ENCODE peak calls at places on chromosomes 13 and 19, in five cellular contexts. X is dorsolateral prefrontal cortex; K is heart right ventricle; O is colonic mucosa; M is CD8-positive, alpha-beta memory T cell. I is an unnamed sample.

GRCh38 chr13:112820318-112820717 is 130.5 kb downstream of the ATP11A start:
- DNase-seq in M (no peak), K (no peak), X (no peak), O (no peak), I (no peak)

GRCh38 chr13:98478134-98479129 is 98.5 kb downstream of the STK24 start:
- DNase-seq in K (no peak), O (no peak), X (no peak), M (peak), I (no peak)

GRCh38 chr19:29655648-29656335 is 9.5 kb upstream of the PLEKHF1 start:
- DNase-seq in M (no peak), K (no peak), O (no peak), X (no peak), I (no peak)

GRCh38 chr19:14450168-14450874 is 17.2 kb downstream of the PKN1 start:
- DNase-seq in X (no peak), O (peak), K (no peak), M (peak), I (peak)

GRCh38 chr19:55253842-55254624 is 4.8 kb downstream of the PPP6R1 start:
- DNase-seq in K (no peak), M (peak), X (no peak), O (no peak), I (peak)

GRCh38 chr13:41568990-41569387 is 111.6 kb downstream of the RGCC start:
- DNase-seq in O (no peak), X (no peak), M (no peak), K (no peak), I (no peak)

GRCh38 chr13:26221399-26221720 is 754 bp downstream of the RNF6 start:
- DNase-seq in X (no peak), M (no peak), O (no peak), K (no peak), I (no peak)

GRCh38 chr19:22601906-22602630 is 32.1 kb upstream of the ZNF492 start:
- DNase-seq in O (no peak), M (no peak), X (no peak), K (no peak), I (no peak)

GRCh38 chr13:72255908-72256307 is 388.9 kb upstream of the DACH1 start:
- DNase-seq in O (peak), M (no peak), X (no peak), K (no peak), I (no peak)

GRCh38 chr19:3192228-3192635 is 6.5 kb downstream of the NCLN start:
- DNase-seq in M (no peak), K (no peak), O (no peak), X (no peak), I (no peak)

GRCh38 chr19:13282486-13283065 is 132.4 kb downstream of the IER2 start:
- DNase-seq in X (no peak), M (no peak), K (no peak), O (no peak), I (no peak)
- H3K27ac ChIP-seq in X (peak), M (no peak), K (no peak), O (no peak), I (no peak)

GRCh38 chr19:51356159-51356801 is 9.9 kb downstream of the ETFB start:
- DNase-seq in K (no peak), M (no peak), O (no peak), X (no peak), I (no peak)

GRCh38 chr19:51352783-51353360 is 10.9 kb upstream of the VSIG10L start:
- DNase-seq in K (no peak), O (no peak), X (no peak), M (peak), I (no peak)

GRCh38 chr19:51354103-51354741 is 12.0 kb downstream of the ETFB start:
- DNase-seq in M (peak), O (no peak), K (no peak), X (no peak), I (no peak)

GRCh38 chr19:51357952-51358351 is 8.2 kb downstream of the ETFB start:
- DNase-seq in K (no peak), X (no peak), O (no peak), M (no peak), I (no peak)

GRCh38 chr19:51354742-51355148 is 11.4 kb downstream of the ETFB start:
- DNase-seq in M (peak), O (no peak), K (no peak), X (no peak), I (peak)
- H3K27ac ChIP-seq in M (no peak), O (no peak), K (no peak), X (peak), I (no peak)

DNA sequence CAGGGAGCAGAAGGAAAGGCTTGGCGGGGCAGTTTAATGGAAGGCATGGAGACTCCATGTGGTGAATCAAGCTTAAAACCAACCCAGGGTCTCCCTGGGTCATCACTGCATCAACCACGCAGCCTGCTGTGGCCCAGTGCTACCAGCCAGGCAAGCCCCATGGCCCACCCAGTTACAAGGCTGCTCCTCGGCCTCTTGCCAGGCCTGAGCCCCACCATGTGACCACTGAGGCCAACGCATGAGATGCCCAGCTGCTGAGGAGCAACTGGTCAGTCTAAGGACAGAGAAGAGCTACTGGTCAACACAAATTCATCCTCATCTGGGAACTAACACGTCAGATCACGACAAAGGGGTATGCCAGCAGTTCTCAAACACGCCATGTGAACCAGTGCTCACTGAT is 15.4 kb upstream of the KPTN start:
- DNase-seq in M (no peak), K (no peak), O (no peak), X (no peak), I (no peak)
- H3K27ac ChIP-seq in M (no peak), K (no peak), O (no peak), X (peak), I (no peak)

GRCh38 chr19:16619456-16619855 is 8.5 kb downstream of the MED26 start:
- DNase-seq in O (no peak), M (no peak), X (no peak), K (peak), I (no peak)
- H3K27ac ChIP-seq in O (no peak), M (no peak), X (no peak), K (no peak), I (no peak)

DNA sequence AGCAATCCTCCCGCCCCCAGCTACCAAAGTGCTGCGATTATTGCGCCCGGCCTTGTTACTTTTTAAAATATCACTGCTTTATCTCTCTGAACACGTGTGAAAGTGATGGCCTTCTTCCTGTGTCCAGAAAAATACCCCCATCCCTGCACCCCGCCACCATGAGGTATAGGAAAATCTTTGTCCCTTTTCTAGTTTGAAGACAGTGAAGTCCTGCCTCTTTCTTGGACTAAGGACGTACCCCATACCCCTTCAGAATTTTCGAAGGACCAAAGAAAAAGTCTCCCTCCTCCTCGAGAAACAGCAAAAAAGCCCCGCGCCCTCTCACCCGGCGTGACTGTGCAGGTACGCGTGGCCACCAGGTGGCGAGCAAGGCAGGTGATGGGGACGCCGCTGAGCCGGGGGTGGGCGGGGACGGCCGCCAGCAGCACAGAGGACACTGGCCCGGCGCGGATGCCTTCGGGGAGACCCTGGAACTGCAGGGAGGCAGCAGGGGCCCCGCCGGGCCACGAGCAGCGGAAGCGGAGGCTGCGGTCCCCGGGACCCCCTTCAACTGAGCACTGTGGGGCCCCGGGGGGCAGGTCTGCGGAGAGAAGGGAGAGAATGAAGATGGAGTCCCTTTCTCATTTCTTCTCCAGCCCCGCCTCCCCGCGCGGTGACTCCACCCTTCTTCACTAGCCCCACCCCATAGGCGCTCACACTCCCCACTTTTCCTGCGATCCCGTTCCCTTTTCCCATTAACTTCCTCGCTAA is 3.2 kb downstream of the VSIG10L start:
- DNase-seq in O (peak), M (peak), X (peak), K (peak), I (peak)
- H3K27ac ChIP-seq in O (peak), M (peak), X (no peak), K (peak), I (peak)